ENCODE peak calls at places on chromosomes 16 and 17, in nine cellular contexts. R is GM10248, Z is kidney, O is lower leg skin, T is left ventricle myocardium inferior, I is tibial nerve, C is neural progenitor cell, D is tibial artery, F is K562. B is an unnamed sample.

GRCh38 chr17:60461584-60461983 is 39.3 kb downstream of the CHCT1 start:
- DNase-seq in T (no peak), R (no peak), O (no peak), F (no peak), I (no peak), D (no peak), C (no peak), Z (no peak), B (no peak)

GRCh38 chr16:11629071-11630030 is 38.9 kb upstream of the SNN start:
- DNase-seq in O (no peak), D (no peak), I (no peak), C (no peak), F (no peak), Z (no peak), R (no peak), T (peak), B (no peak)

GRCh38 chr17:72376486-72377345 is 255.9 kb downstream of the SOX9 start:
- DNase-seq in F (no peak), C (no peak), R (no peak), Z (no peak), T (no peak), O (no peak), I (no peak), D (no peak), B (no peak)

GRCh38 chr17:31439716-31440115 is 48.2 kb downstream of the RAB11FIP4 start:
- DNase-seq in D (no peak), I (no peak), O (no peak), F (no peak), R (no peak), Z (peak), T (no peak), C (no peak), B (no peak)

GRCh38 chr17:40068917-40069750 is 6.4 kb downstream of the THRA start:
- DNase-seq in O (peak), I (peak), F (peak), T (peak), D (peak), R (peak), C (peak), Z (peak), B (peak)

GRCh38 chr16:4182581-4183257 is 59.2 kb downstream of the SRL start:
- DNase-seq in R (peak), D (no peak), F (no peak), O (no peak), T (no peak), C (no peak), I (no peak), Z (no peak), B (no peak)

GRCh38 chr17:5846001-5846400 is 224.2 kb upstream of the WSCD1 start:
- DNase-seq in O (no peak), T (no peak), I (no peak), F (no peak), R (no peak), C (no peak), D (no peak), Z (no peak), B (no peak)

GRCh38 chr16:82653550-82654511 is 27.1 kb downstream of the CDH13 start:
- DNase-seq in D (no peak), T (no peak), Z (peak), R (peak), O (no peak), F (peak), I (no peak), C (no peak), B (no peak)

GRCh38 chr17:74243013-74243755 is 29.8 kb downstream of the TTYH2 start:
- DNase-seq in R (no peak), T (peak), I (no peak), Z (no peak), D (no peak), F (no peak), C (no peak), O (no peak), B (no peak)

GRCh38 chr16:14475370-14476139 is 154.5 kb downstream of the PARN start:
- DNase-seq in O (no peak), I (no peak), Z (no peak), T (no peak), D (no peak), C (no peak), R (no peak), F (no peak), B (no peak)

GRCh38 chr16:68146583-68146982 is 61.4 kb downstream of the NFATC3 start:
- DNase-seq in C (no peak), R (no peak), D (no peak), I (no peak), O (no peak), Z (no peak), F (peak), T (no peak), B (no peak)
- TF ChIP-seq CTCF in C (no peak), R (no peak), D (no peak), I (no peak), O (no peak), Z (no peak), F (no peak), T (no peak), B (no peak)

GRCh38 chr17:67376892-67377726 is at the start of gene PITPNC1:
- DNase-seq in C (peak), F (peak), T (peak), R (peak), I (peak), D (peak), Z (peak), O (peak), B (peak)
- TF ChIP-seq CTCF in C (no peak), F (no peak), T (no peak), R (no peak), I (peak), D (peak), Z (peak), O (no peak), B (no peak)

DNA sequence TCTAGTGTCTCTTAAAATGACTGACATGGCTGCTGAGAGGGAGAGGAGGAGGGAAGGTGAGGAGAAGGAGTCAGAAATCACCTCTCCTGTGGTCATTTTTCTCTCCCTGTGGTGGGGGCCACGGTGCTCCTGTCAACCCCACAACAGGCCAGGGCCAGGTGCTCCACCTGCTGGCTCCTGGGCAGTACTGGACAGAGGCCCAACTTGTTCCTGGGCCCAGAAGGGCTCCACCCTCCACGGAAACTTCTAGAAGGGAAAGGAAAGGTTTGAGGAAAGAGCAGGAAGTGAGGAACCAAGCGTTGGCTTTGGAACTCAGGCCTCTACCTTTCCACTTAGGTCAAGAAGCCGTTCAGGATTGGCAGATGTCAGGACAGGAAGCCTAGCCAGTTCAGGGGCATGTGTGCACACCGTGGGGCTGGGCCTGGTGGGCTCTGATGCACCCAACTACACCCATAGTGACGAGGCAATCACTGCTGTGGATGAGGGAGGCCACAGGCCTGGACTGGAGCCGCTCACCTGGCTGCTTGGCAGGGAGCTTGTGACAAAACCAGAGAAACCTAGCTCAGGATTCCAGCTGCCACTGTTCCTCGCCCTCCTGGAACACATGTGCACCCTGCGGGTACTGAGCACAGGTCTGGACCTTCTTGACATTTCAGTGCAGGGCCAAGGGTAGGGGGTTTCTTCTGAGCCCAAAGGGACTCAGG is 36.1 kb downstream of the WNT3 start:
- DNase-seq in F (peak), D (no peak), T (no peak), Z (no peak), C (peak), R (peak), O (no peak), I (no peak), B (no peak)
- TF ChIP-seq CTCF in F (peak), D (peak), T (peak), Z (peak), C (peak), R (peak), O (no peak), I (no peak), B (peak)

GRCh38 chr17:62825182-62825581 is 17.1 kb upstream of the MARCHF10 start:
- DNase-seq in O (no peak), F (no peak), C (no peak), R (no peak), Z (no peak), I (no peak), T (no peak), D (no peak), B (no peak)
- TF ChIP-seq CTCF in O (no peak), F (no peak), C (no peak), R (no peak), Z (no peak), I (no peak), T (no peak), D (no peak), B (no peak)

GRCh38 chr17:14268264-14268663 is 31.6 kb upstream of the CDRT15 start:
- DNase-seq in O (no peak), Z (no peak), F (no peak), D (no peak), C (no peak), R (no peak), I (no peak), T (no peak), B (no peak)
- TF ChIP-seq CTCF in O (no peak), Z (no peak), F (no peak), D (no peak), C (no peak), R (no peak), I (no peak), T (peak), B (no peak)

GRCh38 chr16:27465483-27465879 is 63.5 kb downstream of the IL21R start:
- DNase-seq in I (no peak), T (no peak), R (no peak), D (no peak), F (no peak), C (no peak), O (no peak), Z (peak), B (no peak)

GRCh38 chr16:27470567-27471431 is 68.8 kb downstream of the IL21R start:
- DNase-seq in F (peak), R (no peak), C (no peak), Z (peak), T (no peak), D (no peak), I (no peak), O (peak), B (no peak)

GRCh38 chr16:27472091-27473020 is 70.4 kb downstream of the IL21R start:
- DNase-seq in Z (peak), I (no peak), T (no peak), F (no peak), O (no peak), R (no peak), C (no peak), D (no peak), B (no peak)

GRCh38 chr16:27471661-27472060 is 69.7 kb downstream of the IL21R start:
- DNase-seq in C (no peak), O (no peak), R (no peak), I (no peak), D (no peak), F (no peak), T (no peak), Z (peak), B (no peak)

GRCh38 chr16:27468941-27469531 is 67.1 kb downstream of the IL21R start:
- DNase-seq in Z (no peak), O (no peak), I (no peak), C (no peak), T (no peak), D (no peak), R (no peak), F (no peak), B (no peak)
- TF ChIP-seq CTCF in Z (no peak), O (no peak), I (no peak), C (no peak), T (no peak), D (no peak), R (no peak), F (no peak), B (no peak)

GRCh38 chr17:80454557-80455327 is 21.7 kb downstream of the NPTX1 start:
- DNase-seq in C (peak), T (peak), O (peak), R (peak), I (peak), F (peak), Z (peak), D (peak), B (peak)
- TF ChIP-seq CTCF in C (no peak), T (no peak), O (no peak), R (no peak), I (peak), F (no peak), Z (no peak), D (no peak), B (no peak)

GRCh38 chr17:17885029-17885351 is 48.2 kb upstream of the SREBF1 start:
- DNase-seq in D (no peak), T (no peak), C (peak), Z (peak), F (no peak), I (no peak), R (no peak), O (no peak), B (no peak)
- TF ChIP-seq CTCF in D (no peak), T (no peak), C (no peak), Z (no peak), F (no peak), I (no peak), R (no peak), O (no peak), B (no peak)

B was measured in mesothelial cell of epicardium.